ENCODE peak calls at places on chromosomes 13 and 19, in eight cellular contexts. One of them, this sample, is unnamed.

GRCh38 chr13:77980592-77980991 is 62.0 kb upstream of the EDNRB start:
- DNase-seq in suprapubic skin: no peak
- DNase-seq in tibial artery: no peak
- DNase-seq in esophagus squamous epithelium: no peak
- DNase-seq in IMR-90: peak
- DNase-seq in GM12865: no peak
- DNase-seq in BE2C: no peak
- DNase-seq in cardiac muscle cell: peak
- DNase-seq in this sample: peak

GRCh38 chr19:39659791-39660190 is 4.1 kb downstream of the LGALS16 start:
- DNase-seq in suprapubic skin: no peak
- DNase-seq in tibial artery: no peak
- DNase-seq in esophagus squamous epithelium: no peak
- DNase-seq in IMR-90: no peak
- DNase-seq in GM12865: peak
- DNase-seq in BE2C: no peak
- DNase-seq in cardiac muscle cell: no peak
- DNase-seq in this sample: no peak

GRCh38 chr13:23325191-23325590 is 108.3 kb downstream of the SACS start:
- DNase-seq in suprapubic skin: no peak
- DNase-seq in tibial artery: no peak
- DNase-seq in esophagus squamous epithelium: no peak
- DNase-seq in IMR-90: no peak
- DNase-seq in GM12865: peak
- DNase-seq in BE2C: no peak
- DNase-seq in cardiac muscle cell: no peak
- DNase-seq in this sample: no peak

GRCh38 chr13:36082396-36082795 is 48.8 kb downstream of the DCLK1 start:
- DNase-seq in suprapubic skin: no peak
- DNase-seq in tibial artery: no peak
- DNase-seq in esophagus squamous epithelium: no peak
- DNase-seq in IMR-90: no peak
- DNase-seq in GM12865: no peak
- DNase-seq in BE2C: no peak
- DNase-seq in cardiac muscle cell: no peak
- DNase-seq in this sample: peak

GRCh38 chr19:8638078-8638619 is 7.7 kb downstream of the NFILZ start:
- DNase-seq in suprapubic skin: no peak
- DNase-seq in tibial artery: no peak
- DNase-seq in esophagus squamous epithelium: no peak
- DNase-seq in IMR-90: peak
- DNase-seq in GM12865: no peak
- DNase-seq in BE2C: no peak
- DNase-seq in cardiac muscle cell: no peak
- DNase-seq in this sample: peak

GRCh38 chr19:35847911-35848310 is 4.4 kb downstream of the NPHS1 start:
- DNase-seq in suprapubic skin: no peak
- DNase-seq in tibial artery: no peak
- DNase-seq in esophagus squamous epithelium: no peak
- DNase-seq in IMR-90: no peak
- DNase-seq in GM12865: no peak
- DNase-seq in BE2C: no peak
- DNase-seq in cardiac muscle cell: no peak
- DNase-seq in this sample: no peak

GRCh38 chr19:10797541-10798256 is 38.3 kb downstream of the TMED1 start:
- DNase-seq in suprapubic skin: no peak
- DNase-seq in tibial artery: no peak
- DNase-seq in esophagus squamous epithelium: no peak
- DNase-seq in IMR-90: no peak
- DNase-seq in GM12865: peak
- DNase-seq in BE2C: no peak
- DNase-seq in cardiac muscle cell: no peak
- DNase-seq in this sample: no peak

GRCh38 chr19:43124360-43124759 is 41.9 kb upstream of the PSG2 start:
- DNase-seq in suprapubic skin: no peak
- DNase-seq in tibial artery: no peak
- DNase-seq in esophagus squamous epithelium: no peak
- DNase-seq in IMR-90: no peak
- DNase-seq in GM12865: no peak
- DNase-seq in BE2C: no peak
- DNase-seq in cardiac muscle cell: no peak
- DNase-seq in this sample: no peak

GRCh38 chr19:46759817-46760333 is 13.6 kb upstream of the STRN4 start:
- DNase-seq in suprapubic skin: no peak
- DNase-seq in tibial artery: no peak
- DNase-seq in esophagus squamous epithelium: no peak
- DNase-seq in IMR-90: peak
- DNase-seq in GM12865: no peak
- DNase-seq in BE2C: no peak
- DNase-seq in cardiac muscle cell: no peak
- DNase-seq in this sample: peak

DNA sequence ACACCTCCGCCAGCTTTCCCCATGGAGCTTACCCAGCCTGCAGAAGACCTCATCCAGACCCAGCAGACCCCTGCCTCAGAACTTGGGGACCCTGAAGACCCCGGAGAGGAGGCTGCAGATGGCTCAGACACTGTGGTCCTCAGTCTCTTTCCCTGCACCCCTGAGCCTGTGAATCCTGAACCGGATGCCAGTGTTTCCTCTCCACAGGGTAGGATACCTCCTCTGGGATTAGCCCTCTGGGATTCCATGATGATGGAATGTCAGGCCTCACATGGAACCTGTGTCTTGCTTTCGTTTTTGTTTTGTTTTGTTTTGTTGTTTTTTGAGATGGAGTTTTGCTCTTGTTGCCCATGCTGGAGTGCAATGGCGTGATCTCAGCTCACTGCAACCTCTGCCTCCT is 1.9 kb downstream of the RFXANK start:
- DNase-seq in suprapubic skin: no peak
- DNase-seq in tibial artery: no peak
- DNase-seq in esophagus squamous epithelium: no peak
- DNase-seq in IMR-90: no peak
- DNase-seq in GM12865: no peak
- DNase-seq in BE2C: no peak
- DNase-seq in cardiac muscle cell: no peak
- DNase-seq in this sample: no peak
- H3K4me3 ChIP-seq in suprapubic skin: peak
- H3K4me3 ChIP-seq in tibial artery: peak
- H3K4me3 ChIP-seq in esophagus squamous epithelium: no peak
- H3K4me3 ChIP-seq in IMR-90: no peak
- H3K4me3 ChIP-seq in GM12865: peak
- H3K4me3 ChIP-seq in BE2C: no peak
- H3K4me3 ChIP-seq in cardiac muscle cell: no peak
- H3K4me3 ChIP-seq in this sample: no peak

GRCh38 chr19:6127716-6128335 is 7.6 kb upstream of the ACSBG2 start:
- DNase-seq in suprapubic skin: no peak
- DNase-seq in tibial artery: no peak
- DNase-seq in esophagus squamous epithelium: no peak
- DNase-seq in IMR-90: peak
- DNase-seq in GM12865: no peak
- DNase-seq in BE2C: no peak
- DNase-seq in cardiac muscle cell: no peak
- DNase-seq in this sample: no peak

GRCh38 chr19:6125571-6125989 is 9.9 kb upstream of the ACSBG2 start:
- DNase-seq in suprapubic skin: no peak
- DNase-seq in tibial artery: peak
- DNase-seq in esophagus squamous epithelium: no peak
- DNase-seq in IMR-90: peak
- DNase-seq in GM12865: peak
- DNase-seq in BE2C: peak
- DNase-seq in cardiac muscle cell: peak
- DNase-seq in this sample: peak

GRCh38 chr19:6126335-6126974 is 9.0 kb upstream of the ACSBG2 start:
- DNase-seq in suprapubic skin: no peak
- DNase-seq in tibial artery: no peak
- DNase-seq in esophagus squamous epithelium: no peak
- DNase-seq in IMR-90: peak
- DNase-seq in GM12865: peak
- DNase-seq in BE2C: peak
- DNase-seq in cardiac muscle cell: peak
- DNase-seq in this sample: peak
- TF ChIP-seq CTCF in suprapubic skin: no peak
- TF ChIP-seq CTCF in tibial artery: no peak
- TF ChIP-seq CTCF in esophagus squamous epithelium: peak
- TF ChIP-seq CTCF in IMR-90: peak
- TF ChIP-seq CTCF in GM12865: peak
- TF ChIP-seq CTCF in BE2C: peak
- TF ChIP-seq CTCF in cardiac muscle cell: peak
- TF ChIP-seq CTCF in this sample: peak

GRCh38 chr13:99984463-99985242 is 3.1 kb downstream of the ZIC2 start:
- DNase-seq in suprapubic skin: no peak
- DNase-seq in tibial artery: no peak
- DNase-seq in esophagus squamous epithelium: no peak
- DNase-seq in IMR-90: no peak
- DNase-seq in GM12865: peak
- DNase-seq in BE2C: no peak
- DNase-seq in cardiac muscle cell: no peak
- DNase-seq in this sample: peak
- H3K4me3 ChIP-seq in suprapubic skin: no peak
- H3K4me3 ChIP-seq in tibial artery: no peak
- H3K4me3 ChIP-seq in esophagus squamous epithelium: no peak
- H3K4me3 ChIP-seq in IMR-90: no peak
- H3K4me3 ChIP-seq in GM12865: no peak
- H3K4me3 ChIP-seq in BE2C: no peak
- H3K4me3 ChIP-seq in cardiac muscle cell: no peak
- H3K4me3 ChIP-seq in this sample: peak

GRCh38 chr19:58466089-58466759 is 656 bp upstream of the ZNF324 start:
- DNase-seq in suprapubic skin: no peak
- DNase-seq in tibial artery: no peak
- DNase-seq in esophagus squamous epithelium: no peak
- DNase-seq in IMR-90: no peak
- DNase-seq in GM12865: no peak
- DNase-seq in BE2C: no peak
- DNase-seq in cardiac muscle cell: no peak
- DNase-seq in this sample: no peak

GRCh38 chr19:58471736-58472135 is 4.4 kb upstream of the ZNF446 start:
- DNase-seq in suprapubic skin: no peak
- DNase-seq in tibial artery: no peak
- DNase-seq in esophagus squamous epithelium: no peak
- DNase-seq in IMR-90: no peak
- DNase-seq in GM12865: no peak
- DNase-seq in BE2C: no peak
- DNase-seq in cardiac muscle cell: no peak
- DNase-seq in this sample: no peak

GRCh38 chr19:58469241-58470013 is 2.5 kb downstream of the ZNF324 start:
- DNase-seq in suprapubic skin: no peak
- DNase-seq in tibial artery: no peak
- DNase-seq in esophagus squamous epithelium: no peak
- DNase-seq in IMR-90: no peak
- DNase-seq in GM12865: no peak
- DNase-seq in BE2C: no peak
- DNase-seq in cardiac muscle cell: no peak
- DNase-seq in this sample: no peak

GRCh38 chr19:58466760-58467589 is at the start of gene ZNF324:
- DNase-seq in suprapubic skin: peak
- DNase-seq in tibial artery: peak
- DNase-seq in esophagus squamous epithelium: peak
- DNase-seq in IMR-90: peak
- DNase-seq in GM12865: peak
- DNase-seq in BE2C: peak
- DNase-seq in cardiac muscle cell: peak
- DNase-seq in this sample: peak

DNA sequence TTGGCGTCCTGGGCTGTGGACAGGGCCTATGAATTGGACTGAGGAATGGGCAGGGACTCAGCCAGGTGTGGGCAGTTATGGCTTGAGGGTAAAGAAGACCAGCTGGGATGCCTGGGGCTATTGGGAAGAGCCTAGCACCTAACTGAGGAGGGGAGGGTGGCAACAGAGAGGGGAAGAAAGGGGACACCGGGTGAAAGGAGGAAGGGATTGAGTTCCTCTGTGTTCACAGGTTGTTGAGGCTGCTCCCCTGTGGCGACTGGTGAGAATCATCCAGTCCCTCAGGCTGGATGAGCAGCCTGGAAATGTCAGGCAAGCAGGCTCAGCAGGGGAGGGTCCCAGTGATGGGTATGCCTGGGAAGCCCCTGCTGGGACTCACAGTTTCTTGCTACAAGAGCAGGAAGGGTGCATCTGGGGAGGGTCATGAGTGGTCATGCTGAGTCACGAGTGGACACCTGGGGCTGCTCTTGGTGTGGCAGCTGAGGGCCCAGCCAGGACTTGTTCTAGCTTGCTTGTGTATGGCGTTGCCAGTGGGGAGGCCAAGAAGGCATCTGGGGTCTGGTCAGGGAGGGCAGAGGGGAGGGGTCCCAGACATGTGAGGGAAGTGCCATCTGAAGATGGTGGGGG is 1.4 kb downstream of the ZNF324 start:
- DNase-seq in suprapubic skin: no peak
- DNase-seq in tibial artery: no peak
- DNase-seq in esophagus squamous epithelium: no peak
- DNase-seq in IMR-90: peak
- DNase-seq in GM12865: no peak
- DNase-seq in BE2C: no peak
- DNase-seq in cardiac muscle cell: no peak
- DNase-seq in this sample: no peak
- TF ChIP-seq CTCF in suprapubic skin: no peak
- TF ChIP-seq CTCF in tibial artery: no peak
- TF ChIP-seq CTCF in esophagus squamous epithelium: no peak
- TF ChIP-seq CTCF in IMR-90: no peak
- TF ChIP-seq CTCF in GM12865: no peak
- TF ChIP-seq CTCF in BE2C: no peak
- TF ChIP-seq CTCF in cardiac muscle cell: no peak
- TF ChIP-seq CTCF in this sample: no peak

DNA sequence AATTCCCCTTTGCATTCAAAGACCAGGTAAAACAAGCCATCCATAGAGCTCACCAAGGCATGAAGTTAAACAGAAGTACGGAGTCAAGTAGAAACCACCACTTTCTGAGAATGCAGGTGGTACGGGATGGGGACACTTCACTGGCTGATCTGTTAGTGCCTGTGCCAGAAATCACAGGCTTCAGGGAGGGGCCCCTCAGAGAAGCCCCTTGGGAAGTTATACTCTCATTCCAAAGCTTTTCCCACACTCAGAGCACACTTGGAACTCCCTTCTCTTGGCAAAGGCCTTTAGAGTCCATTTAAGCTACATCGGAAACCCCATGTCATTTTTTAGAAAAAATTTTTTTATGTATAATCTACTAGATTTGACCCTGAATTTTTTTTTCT is 80.7 kb upstream of the WASF3 start:
- DNase-seq in suprapubic skin: no peak
- DNase-seq in tibial artery: no peak
- DNase-seq in esophagus squamous epithelium: no peak
- DNase-seq in IMR-90: no peak
- DNase-seq in GM12865: no peak
- DNase-seq in BE2C: no peak
- DNase-seq in cardiac muscle cell: no peak
- DNase-seq in this sample: no peak
- H3K4me3 ChIP-seq in suprapubic skin: peak
- H3K4me3 ChIP-seq in tibial artery: peak
- H3K4me3 ChIP-seq in esophagus squamous epithelium: no peak
- H3K4me3 ChIP-seq in IMR-90: no peak
- H3K4me3 ChIP-seq in GM12865: no peak
- H3K4me3 ChIP-seq in BE2C: no peak
- H3K4me3 ChIP-seq in cardiac muscle cell: no peak
- H3K4me3 ChIP-seq in this sample: no peak

This sample was measured in astrocyte of the spinal cord.